ENCODE peak calls at places on chromosomes 4 and X, in five cellular contexts. C, G, L, P and F are unnamed samples.

GRCh38 chr4:74311696-74312313 is 3.5 kb downstream of the EPGN start:
- DNase-seq in C (peak), G (no peak), L (no peak), P (peak), F (peak)

GRCh38 chrX:135985123-135985973 is at the start of gene SLC9A6:
- DNase-seq in C (peak), G (peak), L (peak), P (peak), F (peak)

GRCh38 chr4:105924341-105924740 is 29.1 kb downstream of the NPNT start:
- DNase-seq in C (no peak), G (no peak), L (no peak), P (no peak), F (no peak)

GRCh38 chrX:136200466-136200865 is 50.7 kb downstream of the MAP7D3 start:
- DNase-seq in C (peak), G (peak), L (no peak), P (peak), F (no peak)

GRCh38 chr4:156830356-156830755 is 141.2 kb downstream of the PDGFC start:
- DNase-seq in C (peak), G (no peak), L (no peak), P (peak), F (no peak)

GRCh38 chrX:15107367-15107988 is 162.4 kb downstream of the ASB9 start:
- DNase-seq in C (no peak), G (no peak), L (no peak), P (no peak), F (no peak)

GRCh38 chr4:47032405-47033106 is 1.2 kb downstream of the GABRB1 start:
- DNase-seq in C (peak), G (peak), L (peak), P (peak), F (peak)

GRCh38 chrX:39439910-39440733 is 638.9 kb downstream of the MID1IP1 start:
- DNase-seq in C (no peak), G (no peak), L (peak), P (no peak), F (no peak)

GRCh38 chrX:68440940-68441339 is 7.6 kb upstream of the OPHN1 start:
- DNase-seq in C (peak), G (no peak), L (no peak), P (peak), F (peak)

GRCh38 chrX:69222103-69223090 is 57.1 kb upstream of the PJA1 start:
- DNase-seq in C (peak), G (peak), L (peak), P (peak), F (peak)

GRCh38 chr4:48250343-48250742 is 19.3 kb downstream of the TEC start:
- DNase-seq in C (no peak), G (no peak), L (no peak), P (no peak), F (no peak)

GRCh38 chr4:144649646-144650045 is 3.7 kb downstream of the HHIP start:
- DNase-seq in C (no peak), G (no peak), L (no peak), P (no peak), F (no peak)

GRCh38 chrX:118459494-118459893 is 36.1 kb upstream of the DOCK11 start:
- DNase-seq in C (peak), G (peak), L (no peak), P (peak), F (no peak)

GRCh38 chr4:142707397-142707796 is 138.7 kb downstream of the INPP4B start:
- DNase-seq in C (no peak), G (no peak), L (no peak), P (no peak), F (no peak)

GRCh38 chr4:184117662-184118199 is 99.9 kb downstream of the ENPP6 start:
- DNase-seq in C (no peak), G (no peak), L (no peak), P (no peak), F (no peak)

GRCh38 chrX:151641564-151641963 is 53.7 kb upstream of the PRRG3 start:
- DNase-seq in C (no peak), G (no peak), L (no peak), P (no peak), F (no peak)

GRCh38 chrX:68724531-68725020 is 77.1 kb downstream of the STARD8 start:
- DNase-seq in C (no peak), G (no peak), L (no peak), P (no peak), F (no peak)

GRCh38 chrX:25202827-25203226 is 187.1 kb upstream of the ARX start:
- DNase-seq in C (no peak), G (no peak), L (no peak), P (no peak), F (no peak)

GRCh38 chr4:83964996-83965541 is 429.2 kb downstream of the GPAT3 start:
- DNase-seq in C (peak), G (no peak), L (no peak), P (peak), F (no peak)

GRCh38 chrX:123219916-123220315 is 35.8 kb downstream of the GRIA3 start:
- DNase-seq in C (peak), G (no peak), L (no peak), P (peak), F (peak)

GRCh38 chr4:68390205-68390604 is 40.3 kb upstream of the YTHDC1 start:
- DNase-seq in C (peak), G (no peak), L (no peak), P (peak), F (no peak)

GRCh38 chr4:102586002-102586643 is 85.0 kb downstream of the NFKB1 start:
- DNase-seq in C (no peak), G (no peak), L (no peak), P (no peak), F (no peak)

GRCh38 chrX:43974736-43975135 is 1.5 kb upstream of the NDP start:
- DNase-seq in C (no peak), G (no peak), L (no peak), P (peak), F (no peak)